ENCODE peak calls at places on chromosomes 11 and 22, in four cellular contexts. B is lower leg skin, I is astrocyte of the spinal cord, O is mammary epithelial cell. N is an unnamed sample.

GRCh38 chr11:33948494-33948893 is 56.6 kb upstream of the LMO2 start:
- DNase-seq in B (no peak), I (no peak), O (no peak), N (no peak)

GRCh38 chr11:1198766-1199688 is 23.8 kb upstream of the MUC5B start:
- DNase-seq in B (peak; percentile 81), I (no peak), O (no peak), N (no peak)

GRCh38 chr11:35047179-35047578 is 91.8 kb upstream of the CD44 start:
- DNase-seq in B (no peak), I (no peak), O (no peak), N (no peak)

GRCh38 chr11:65899356-65900124 is 648 bp downstream of the FOSL1 start:
- DNase-seq in B (peak; percentile 95), I (peak; percentile 79), O (no peak), N (no peak)

GRCh38 chr11:15481871-15482270 is 367.1 kb downstream of the INSC start:
- DNase-seq in B (no peak), I (no peak), O (no peak), N (no peak)

GRCh38 chr22:28329582-28330073 is 350.0 kb downstream of the TTC28 start:
- DNase-seq in B (no peak), I (no peak), O (peak; percentile 73), N (peak; percentile 9)

GRCh38 chr11:72581067-72581466 is 93.2 kb downstream of the PDE2A start:
- DNase-seq in B (no peak), I (no peak), O (no peak), N (no peak)

GRCh38 chr11:47917643-47918369 is 62.6 kb upstream of the PTPRJ start:
- DNase-seq in B (peak; percentile 94), I (peak; percentile 49), O (no peak), N (peak; percentile 71)

GRCh38 chr22:44005524-44005923 is 18.6 kb upstream of the PARVB start:
- DNase-seq in B (no peak), I (no peak), O (no peak), N (no peak)

GRCh38 chr11:118996926-118997626 is 862 bp upstream of the CENATAC start:
- DNase-seq in B (no peak), I (peak; percentile 17), O (peak; percentile 16), N (no peak)

GRCh38 chr11:70397336-70397982 is 870 bp upstream of the CTTN start:
- DNase-seq in B (no peak), I (no peak), O (no peak), N (no peak)

DNA sequence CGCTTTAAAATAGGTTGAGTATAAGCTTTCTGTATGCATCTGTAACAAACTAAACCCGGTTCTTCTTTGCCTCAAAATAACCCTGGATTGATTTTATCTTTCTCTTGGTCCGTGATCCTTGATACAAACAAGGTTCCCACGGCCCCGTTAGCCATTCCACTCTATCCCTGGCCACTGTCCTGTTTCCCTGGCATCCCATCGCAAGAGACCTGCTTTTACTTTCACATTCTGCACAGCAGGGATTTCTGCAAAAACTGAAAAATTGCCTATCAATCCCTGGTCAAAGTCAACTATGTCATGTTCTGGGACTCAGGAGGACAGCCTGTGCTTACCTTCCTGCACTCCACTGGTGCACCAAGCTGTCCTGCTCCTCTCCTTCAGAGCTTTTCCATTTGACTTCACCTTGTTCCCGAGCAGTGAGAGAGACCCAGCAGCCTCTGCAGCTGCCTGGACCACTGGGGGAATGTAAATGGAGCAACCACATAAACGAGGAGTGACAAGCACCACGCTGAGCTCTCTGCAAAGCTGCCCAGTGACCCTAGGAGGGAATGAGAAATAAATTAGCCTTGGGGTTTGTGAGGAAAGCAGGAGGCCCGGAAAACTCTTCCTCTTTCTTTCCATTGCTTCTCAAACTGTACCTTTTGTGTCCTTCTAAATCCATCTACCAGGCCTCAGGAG is 175.9 kb downstream of the NTM start:
- DNase-seq in B (no peak), I (peak; percentile 4), O (no peak), N (no peak)
- H3K4me3 ChIP-seq in B (no peak overlapping the region), I (peak overlapping the region; percentile 14), O (no peak overlapping the region), N (peak overlapping the region; percentile 9)

DNA sequence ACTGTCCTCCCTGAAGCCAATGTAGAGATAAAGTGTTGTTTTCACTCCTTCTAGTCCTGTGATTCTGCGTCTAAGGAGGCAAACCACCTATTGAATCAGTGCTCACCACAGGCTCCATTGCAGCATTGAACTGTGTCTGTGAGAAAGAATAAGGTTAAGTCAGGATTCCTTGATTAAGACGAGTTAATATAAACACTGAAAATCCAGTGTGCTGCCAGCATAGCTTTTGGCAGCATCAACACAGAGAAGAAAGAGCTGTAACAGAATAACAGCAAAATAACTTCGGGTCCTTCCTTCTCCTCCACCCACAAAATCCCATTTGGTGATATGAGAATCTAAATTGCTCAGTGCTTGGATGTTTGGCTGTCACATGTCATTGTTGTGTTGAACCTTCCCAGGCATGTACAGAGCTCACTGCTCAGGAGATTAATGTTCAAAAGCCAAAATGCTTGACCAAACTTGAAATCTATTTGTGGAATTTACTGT is 185.2 kb upstream of the DDI1 start:
- DNase-seq in B (no peak), I (peak; percentile 67), O (peak; percentile 0), N (no peak)
- H3K4me3 ChIP-seq in B (no peak overlapping the region), I (no peak overlapping the region), O (no peak overlapping the region), N (no peak overlapping the region)

GRCh38 chr11:130677486-130678153 is 229.2 kb downstream of the ADAMTS15 start:
- DNase-seq in B (no peak), I (peak; percentile 47), O (peak; percentile 83), N (peak; percentile 36)

GRCh38 chr11:130675456-130675855 is 227.0 kb downstream of the ADAMTS15 start:
- DNase-seq in B (peak; percentile 92), I (peak; percentile 60), O (no peak), N (peak; percentile 89)

GRCh38 chr11:130673698-130674097 is 225.3 kb downstream of the ADAMTS15 start:
- DNase-seq in B (no peak), I (no peak), O (peak; percentile 13), N (no peak)

GRCh38 chr11:130674686-130675085 is 226.2 kb downstream of the ADAMTS15 start:
- DNase-seq in B (no peak), I (no peak), O (no peak), N (no peak)

DNA sequence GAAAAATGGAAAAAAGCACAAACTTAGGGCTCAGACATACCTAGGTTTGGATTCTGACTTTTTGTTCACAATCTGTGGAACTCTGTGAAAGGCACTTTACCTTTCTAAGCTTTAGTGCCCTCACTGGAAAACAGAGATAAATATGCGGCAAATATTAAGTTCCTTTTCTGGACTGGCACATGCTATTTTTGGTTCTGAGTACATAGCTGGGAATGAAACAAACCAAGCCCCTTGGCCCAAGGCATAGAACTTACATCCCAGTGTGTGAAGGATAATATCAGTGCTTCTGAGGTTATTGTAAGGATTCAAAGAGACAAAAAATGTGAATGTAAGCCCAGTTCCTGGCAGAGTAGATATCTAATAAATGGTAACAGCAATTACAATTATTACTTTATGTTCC is 227.5 kb downstream of the ADAMTS15 start:
- DNase-seq in B (no peak), I (no peak), O (no peak), N (no peak)
- H3K4me3 ChIP-seq in B (no peak overlapping the region), I (no peak overlapping the region), O (no peak overlapping the region), N (no peak overlapping the region)

DNA sequence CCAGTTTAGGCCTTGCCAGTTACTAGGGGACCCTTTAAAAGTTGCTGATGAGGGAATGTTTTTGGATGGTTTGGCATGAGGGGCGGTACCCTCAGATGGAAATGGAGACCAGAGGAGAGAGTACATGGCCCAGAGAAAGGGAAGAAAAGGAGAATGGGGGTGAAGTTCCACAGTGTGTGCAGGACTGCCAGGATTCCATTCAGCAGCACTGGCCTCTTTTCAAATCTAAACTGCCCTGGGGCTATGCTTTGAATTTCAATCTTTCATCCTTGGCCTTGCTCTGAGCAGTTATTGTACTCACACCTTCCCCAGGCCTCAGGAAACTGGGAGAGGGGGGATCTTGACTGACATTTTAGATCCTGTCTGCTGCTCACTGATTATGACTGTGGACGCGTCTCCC is 3.0 kb downstream of the SLC3A2 start:
- DNase-seq in B (no peak), I (no peak), O (no peak), N (no peak)
- H3K4me3 ChIP-seq in B (no peak overlapping the region), I (peak overlapping the region; percentile 99), O (peak overlapping the region; percentile 91), N (peak overlapping the region; percentile 82)

DNA sequence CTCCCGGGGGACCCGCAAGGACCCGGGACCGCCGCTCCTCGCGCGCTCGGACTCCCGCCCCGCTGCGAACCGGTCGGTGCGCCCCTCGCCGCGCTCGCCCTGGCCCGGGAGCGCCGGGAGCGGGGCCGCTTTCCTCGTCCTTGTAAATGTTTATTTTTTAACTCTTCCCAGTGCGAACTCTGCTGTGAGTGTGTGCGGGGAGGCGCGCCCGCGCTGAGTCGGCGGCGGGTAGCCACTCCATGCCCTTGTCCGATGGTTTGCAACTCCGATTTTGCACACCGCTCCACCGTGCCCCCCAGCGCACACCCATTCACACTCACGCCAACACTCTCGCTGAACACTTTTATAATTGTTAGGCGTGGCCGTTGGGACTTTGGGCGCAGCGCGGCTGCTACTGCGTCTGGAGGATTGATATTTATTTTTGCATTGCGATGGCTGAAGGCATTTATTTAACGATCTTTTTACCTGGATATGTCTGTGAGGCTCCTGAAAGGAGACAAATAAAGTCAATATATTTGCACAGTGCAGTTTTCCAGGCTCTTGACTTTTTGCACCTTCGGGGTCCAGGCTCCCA is 1.0 kb downstream of the C11orf96 start:
- DNase-seq in B (peak; percentile 86), I (no peak), O (no peak), N (no peak)
- H3K4me3 ChIP-seq in B (peak overlapping the region; percentile 67), I (peak overlapping the region; percentile 40), O (peak overlapping the region; percentile 28), N (peak overlapping the region; percentile 61)

DNA sequence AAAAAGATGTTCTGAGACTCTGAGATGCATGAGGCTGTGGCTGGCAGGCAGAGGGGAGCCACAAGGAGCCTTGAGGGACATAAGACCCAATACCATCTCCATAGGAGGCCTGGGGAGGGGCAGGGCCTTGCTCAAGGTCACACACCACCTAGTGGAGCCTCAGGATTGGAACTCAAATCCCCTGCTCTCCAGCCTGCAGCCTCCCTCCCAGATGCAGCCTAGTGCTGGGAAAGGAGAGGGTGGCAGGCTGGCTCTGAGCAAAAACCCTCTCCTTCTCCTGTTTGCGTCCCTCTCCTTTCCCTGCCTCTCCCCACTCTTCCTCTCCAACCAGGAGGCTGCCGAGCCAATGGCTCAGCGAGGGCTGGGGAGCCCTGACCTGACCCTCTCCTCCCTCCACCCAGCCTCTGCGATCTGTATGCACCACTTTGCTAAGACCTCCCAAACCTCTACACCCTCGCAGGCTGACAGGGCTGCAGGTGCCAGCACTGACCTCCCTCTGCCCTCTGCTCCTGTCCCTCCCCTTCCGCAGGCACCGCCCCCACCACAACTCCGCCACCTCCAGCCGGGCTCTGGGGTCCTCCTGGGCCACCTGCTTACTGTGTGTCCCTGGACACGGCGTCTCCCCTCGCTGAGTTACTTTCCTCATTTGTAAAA is 14.7 kb downstream of the IGLL1 start:
- DNase-seq in B (no peak), I (no peak), O (no peak), N (no peak)
- H3K4me3 ChIP-seq in B (no peak overlapping the region), I (no peak overlapping the region), O (no peak overlapping the region), N (no peak overlapping the region)